ENCODE peak calls at places on chromosomes 7 and 10, in ten cellular contexts. A, R, O, Y, C, X, U, L, D and Z are unnamed samples. For H3K27me3 and H3K36me3, the result is how much of the 10 kb centered on the place peaks cover.

GRCh38 chr10:34489973-34490372 is 325.1 kb downstream of the PARD3 start:
- DNase-seq in O (no peak), R (no peak), C (no peak), L (peak), U (no peak), Y (no peak), D (no peak), A (no peak), X (no peak), Z (no peak)

GRCh38 chr7:7201583-7202374 is 19.4 kb downstream of the C1GALT1 start:
- DNase-seq in A (peak), D (no peak), L (no peak), O (no peak), X (peak), U (no peak), R (peak), Y (peak), C (peak), Z (peak)

GRCh38 chr10:112115781-112116385 is 67.7 kb downstream of the GPAM start:
- DNase-seq in U (no peak), O (no peak), D (no peak), C (no peak), X (no peak), L (peak), A (no peak), R (peak), Y (peak), Z (no peak)

GRCh38 chr7:155878674-155879073 is 66.4 kb upstream of the SHH start:
- DNase-seq in D (peak), O (peak), C (no peak), L (no peak), A (peak), R (no peak), X (peak), U (no peak), Y (no peak), Z (no peak)

GRCh38 chr7:106126170-106126938 is 14.2 kb upstream of the SYPL1 start:
- DNase-seq in R (no peak), L (no peak), O (peak), X (no peak), U (no peak), A (no peak), C (no peak), Y (peak), D (no peak), Z (no peak)

GRCh38 chr10:43071881-43072650 is 4.8 kb upstream of the RET start:
- DNase-seq in L (no peak), A (no peak), X (peak), R (no peak), Y (no peak), O (no peak), U (no peak), D (no peak), C (no peak), Z (no peak)

GRCh38 chr10:91824076-91824475 is 25.9 kb downstream of the TNKS2 start:
- DNase-seq in R (no peak), O (no peak), Y (no peak), D (no peak), C (no peak), U (no peak), L (no peak), X (no peak), A (no peak), Z (no peak)

GRCh38 chr7:111789880-111790279 is 227.6 kb upstream of the IMMP2L start:
- DNase-seq in U (no peak), X (no peak), D (no peak), R (no peak), L (no peak), O (no peak), C (no peak), A (no peak), Y (no peak), Z (no peak)

GRCh38 chr10:119346063-119346835 is 138.9 kb downstream of the GRK5 start:
- DNase-seq in C (no peak), D (no peak), O (no peak), L (no peak), X (peak), U (no peak), Y (no peak), R (peak), A (no peak), Z (no peak)

GRCh38 chr7:29955799-29956476 is 33.7 kb downstream of the SCRN1 start:
- DNase-seq in U (no peak), A (peak), X (no peak), L (no peak), O (no peak), D (no peak), R (no peak), C (no peak), Y (peak), Z (peak)

GRCh38 chr7:16345979-16346958 is 75.1 kb downstream of the CRPPA start:
- DNase-seq in R (no peak), X (no peak), O (peak), C (no peak), A (no peak), U (no peak), L (peak), D (no peak), Y (no peak), Z (no peak)

GRCh38 chr7:150388709-150389531 is 9.8 kb downstream of the ZNF775 start:
- DNase-seq in X (peak), O (no peak), U (peak), C (no peak), A (peak), D (peak), Y (peak), L (no peak), R (peak), Z (no peak)

GRCh38 chr7:41910916-41911315 is 208.0 kb upstream of the INHBA start:
- DNase-seq in U (no peak), Y (no peak), D (no peak), L (no peak), O (no peak), C (no peak), A (no peak), X (no peak), R (no peak), Z (no peak)

GRCh38 chr7:2807846-2808772 is 36.0 kb downstream of the GNA12 start:
- DNase-seq in U (no peak), D (peak), C (no peak), A (no peak), X (no peak), L (no peak), R (no peak), Y (no peak), O (no peak), Z (no peak)

GRCh38 chr7:159066816-159067601 is 77.7 kb downstream of the VIPR2 start:
- DNase-seq in U (no peak), A (no peak), O (no peak), C (no peak), R (no peak), L (no peak), X (no peak), Y (no peak), D (no peak), Z (no peak)

GRCh38 chr10:102796407-102797176 is 40.6 kb downstream of the CYP17A1 start:
- DNase-seq in R (no peak), O (peak), X (peak), U (peak), D (peak), C (peak), Y (peak), A (peak), L (no peak), Z (peak)

GRCh38 chr7:101728128-101728527 is 89.3 kb upstream of the CUX1 start:
- DNase-seq in R (peak), C (no peak), X (no peak), Y (no peak), U (no peak), D (no peak), L (no peak), A (no peak), O (no peak), Z (no peak)

GRCh38 chr7:53311205-53311604 is 275.8 kb downstream of the POM121L12 start:
- DNase-seq in C (no peak), Y (no peak), U (no peak), R (no peak), L (no peak), X (no peak), A (no peak), O (no peak), D (no peak), Z (no peak)

GRCh38 chr10:131676971-131677421 is 223.8 kb upstream of the PPP2R2D start:
- DNase-seq in D (no peak), U (no peak), A (no peak), R (peak), X (no peak), Y (no peak), O (no peak), L (no peak), C (no peak), Z (no peak)

GRCh38 chr10:6343321-6344010 is 140.7 kb downstream of the PFKFB3 start:
- DNase-seq in O (no peak), X (no peak), A (no peak), Y (no peak), D (no peak), R (no peak), U (no peak), L (no peak), C (no peak), Z (no peak)

GRCh38 chr7:42736931-42737330 is 174.9 kb downstream of the C7orf25 start:
- DNase-seq in A (no peak), X (no peak), D (no peak), R (peak), U (no peak), C (no peak), L (no peak), Y (no peak), O (no peak), Z (no peak)

GRCh38 chr7:114218283-114218682 is 196.3 kb upstream of the FOXP2 start:
- DNase-seq in X (no peak), U (no peak), C (no peak), O (no peak), D (no peak), L (no peak), A (no peak), R (no peak), Y (no peak), Z (no peak)

GRCh38 chr10:88080213-88080612 is 216.8 kb downstream of the PTEN start:
- DNase-seq in D (no peak), U (no peak), X (no peak), A (no peak), Y (no peak), L (no peak), R (no peak), O (no peak), C (no peak), Z (peak)

GRCh38 chr7:124171068-124171467 is 138.2 kb upstream of the TMEM229A start:
- DNase-seq in X (no peak), U (no peak), A (no peak), R (peak), O (no peak), D (no peak), L (peak), Y (no peak), C (no peak), Z (no peak)

GRCh38 chr10:110615057-110615630 is 29.0 kb upstream of the RBM20 start:
- DNase-seq in Y (no peak), D (no peak), X (no peak), C (no peak), U (no peak), L (no peak), O (no peak), A (no peak), R (no peak), Z (no peak)

GRCh38 chr7:130374507-130374906 is 5.8 kb upstream of the CPA1 start:
- DNase-seq in A (no peak), X (no peak), Y (no peak), U (no peak), O (no peak), C (no peak), D (no peak), L (no peak), R (no peak), Z (no peak)

GRCh38 chr7:127789031-127789430 is 137.0 kb downstream of the SND1 start:
- DNase-seq in D (no peak), U (no peak), L (no peak), X (no peak), Y (no peak), R (no peak), C (no peak), O (no peak), A (no peak), Z (no peak)

GRCh38 chr7:21253740-21254687 is 173.9 kb upstream of the SP4 start:
- DNase-seq in O (peak), Y (peak), L (peak), U (no peak), D (no peak), R (peak), A (no peak), C (no peak), X (no peak), Z (no peak)
- H3K4me3 ChIP-seq in O (no peak), Y (no peak), L (no peak), U (no peak), D (no peak), R (peak), A (no peak), C (no peak), X (no peak), Z (no peak)

DNA sequence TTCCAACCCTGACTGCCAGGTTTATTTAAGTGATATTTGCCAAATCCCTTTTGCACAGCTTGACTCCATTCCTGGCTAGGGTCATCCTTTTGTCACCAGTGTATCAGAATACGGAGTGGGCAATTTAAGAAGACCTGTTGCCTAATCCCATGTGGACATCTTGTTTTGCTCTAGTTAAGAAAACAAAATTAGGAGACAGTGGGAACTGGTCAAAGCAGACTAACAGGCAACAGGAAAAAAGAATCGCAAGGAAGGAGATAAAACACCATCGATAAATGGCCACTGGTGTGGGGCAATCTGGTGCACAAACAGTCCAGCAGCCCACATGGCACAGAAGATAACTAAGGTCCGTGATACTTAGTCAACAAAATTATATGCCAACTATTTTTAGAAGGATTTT is 21.4 kb downstream of the KDM7A start:
- DNase-seq in C (no peak), D (no peak), Y (no peak), R (peak), O (no peak), A (no peak), L (no peak), U (no peak), X (no peak), Z (no peak)
- H3K27me3 ChIP-seq in C (under half), D (under half), Y (under half), R (under half), O (under half), A (under half), L (under half), U (under half), X (under half), Z (under half)

GRCh38 chr10:71827828-71828227 is 23.2 kb downstream of the PSAP start:
- DNase-seq in U (no peak), X (no peak), A (no peak), L (no peak), D (no peak), Y (no peak), R (no peak), C (no peak), O (no peak), Z (no peak)
- H3K36me3 ChIP-seq in U (half or more), X (half or more), A (half or more), L (under half), D (half or more), Y (half or more), R (under half), C (half or more), O (half or more), Z (under half)

DNA sequence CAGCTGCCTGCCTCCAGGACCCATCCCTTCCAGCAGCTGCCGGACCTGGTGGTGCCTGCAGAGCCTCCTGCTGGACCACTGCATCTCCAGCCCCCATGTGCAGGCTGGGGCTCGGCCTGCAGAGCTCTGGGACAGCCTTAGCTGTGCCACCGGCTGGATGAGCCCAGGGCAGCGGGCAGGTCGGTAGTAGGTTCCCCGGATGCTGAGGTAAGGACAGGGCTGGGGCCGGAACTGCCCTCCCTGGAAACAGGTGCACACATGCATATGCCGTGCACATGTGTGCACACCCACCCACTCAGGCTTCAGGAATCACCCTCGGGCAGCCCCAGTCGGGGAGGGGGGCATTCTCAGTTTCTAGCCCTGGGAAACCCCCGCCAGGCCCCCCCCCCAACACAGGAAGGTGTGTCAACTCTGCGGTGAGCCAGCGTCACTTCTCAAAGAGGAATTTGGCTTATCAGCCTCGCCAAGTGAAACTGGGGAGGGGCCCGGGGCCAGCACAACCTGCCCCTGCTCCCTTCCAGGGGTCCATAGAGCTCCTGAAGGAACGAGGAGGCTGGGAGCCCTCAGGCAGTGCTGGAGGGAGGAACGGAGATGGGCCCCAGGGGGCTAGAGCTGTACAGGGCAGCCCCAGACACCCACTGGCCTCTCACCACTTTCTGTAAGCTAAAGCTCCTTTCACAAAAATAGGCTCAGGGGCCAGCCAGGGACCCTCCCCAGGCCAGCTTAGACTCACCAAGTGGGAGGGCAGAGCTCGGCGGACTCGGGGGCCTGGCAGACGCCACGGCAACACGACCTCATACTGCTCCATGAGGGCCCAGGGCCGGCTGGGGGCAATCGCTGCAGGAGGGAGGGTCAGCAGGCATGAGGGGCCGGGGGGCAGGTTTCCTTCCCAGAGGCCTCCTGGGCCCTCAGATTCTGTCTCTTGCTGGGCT is 1.7 kb downstream of the ADAM8 start:
- DNase-seq in A (peak), C (peak), L (no peak), D (no peak), Y (peak), O (no peak), R (no peak), X (peak), U (no peak), Z (peak)
- H3K4me3 ChIP-seq in A (peak), C (peak), L (no peak), D (no peak), Y (no peak), O (no peak), R (no peak), X (peak), U (no peak), Z (peak)